ENCODE peak calls at places on chromosomes 1 and 21, in ten cellular contexts. P, N, F, E, A, C, M, K, G and U are unnamed samples.

GRCh38 chr21:33033961-33034413 is 8.3 kb downstream of the OLIG2 start:
- DNase-seq in P (no peak), N (no peak), F (no peak), E (no peak), A (no peak), C (no peak), M (no peak), K (no peak), G (no peak), U (no peak)

GRCh38 chr1:113255038-113255727 is 135.1 kb upstream of the MAGI3 start:
- DNase-seq in P (no peak), N (no peak), F (no peak), E (no peak), A (no peak), C (no peak), M (no peak), K (peak), G (no peak), U (no peak)

GRCh38 chr1:36594041-36594440 is 111.3 kb upstream of the CSF3R start:
- DNase-seq in P (no peak), N (no peak), F (no peak), E (no peak), A (no peak), C (no peak), M (no peak), K (no peak), G (no peak), U (no peak)

GRCh38 chr1:55196433-55197035 is 18.6 kb downstream of the USP24 start:
- DNase-seq in P (no peak), N (no peak), F (no peak), E (no peak), A (peak), C (no peak), M (no peak), K (no peak), G (no peak), U (no peak)

GRCh38 chr1:60974973-60975372 is 107.4 kb upstream of the NFIA start:
- DNase-seq in P (no peak), N (no peak), F (no peak), E (no peak), A (no peak), C (no peak), M (no peak), K (no peak), G (no peak), U (no peak)

GRCh38 chr1:18875107-18875795 is 15.8 kb upstream of the TAS1R2 start:
- DNase-seq in P (peak), N (peak), F (peak), E (peak), A (peak), C (peak), M (peak), K (peak), G (peak), U (peak)

GRCh38 chr1:206649261-206649660 is 13.9 kb downstream of the DYRK3 start:
- DNase-seq in P (no peak), N (no peak), F (no peak), E (no peak), A (no peak), C (no peak), M (no peak), K (peak), G (no peak), U (no peak)

GRCh38 chr1:176931526-176931925 is 233.0 kb downstream of the ASTN1 start:
- DNase-seq in P (no peak), N (no peak), F (no peak), E (no peak), A (no peak), C (no peak), M (no peak), K (no peak), G (no peak), U (no peak)

GRCh38 chr1:184768467-184768866 is 13.8 kb upstream of the EDEM3 start:
- DNase-seq in P (no peak), N (no peak), F (no peak), E (no peak), A (no peak), C (no peak), M (no peak), K (no peak), G (no peak), U (no peak)

GRCh38 chr1:225962440-225962975 is 21.5 kb upstream of the LEFTY2 start:
- DNase-seq in P (peak), N (peak), F (no peak), E (peak), A (no peak), C (no peak), M (peak), K (no peak), G (peak), U (no peak)

GRCh38 chr1:41683681-41684500 is 199.4 kb upstream of the EDN2 start:
- DNase-seq in P (no peak), N (no peak), F (no peak), E (no peak), A (no peak), C (no peak), M (no peak), K (peak), G (peak), U (no peak)

GRCh38 chr1:30135729-30136128 is 587.7 kb downstream of the MATN1 start:
- DNase-seq in P (no peak), N (no peak), F (peak), E (no peak), A (no peak), C (no peak), M (no peak), K (no peak), G (no peak), U (no peak)

GRCh38 chr1:234724517-234725176 is 114.7 kb upstream of the IRF2BP2 start:
- DNase-seq in P (no peak), N (peak), F (peak), E (no peak), A (no peak), C (no peak), M (no peak), K (no peak), G (no peak), U (no peak)

GRCh38 chr1:168628807-168629206 is 52.4 kb downstream of the XCL1 start:
- DNase-seq in P (no peak), N (no peak), F (no peak), E (no peak), A (peak), C (no peak), M (peak), K (peak), G (peak), U (peak)

GRCh38 chr1:46595127-46595526 is 8.9 kb downstream of the MKNK1 start:
- DNase-seq in P (no peak), N (no peak), F (peak), E (no peak), A (no peak), C (no peak), M (no peak), K (no peak), G (peak), U (no peak)

GRCh38 chr21:37636152-37636860 is 269.7 kb downstream of the DYRK1A start:
- DNase-seq in P (no peak), N (no peak), F (no peak), E (no peak), A (peak), C (no peak), M (peak), K (peak), G (peak), U (peak)

GRCh38 chr1:179310721-179311120 is 17.1 kb downstream of the SOAT1 start:
- DNase-seq in P (no peak), N (no peak), F (no peak), E (no peak), A (peak), C (no peak), M (peak), K (peak), G (peak), U (peak)

GRCh38 chr1:967466-968343 is 1.4 kb downstream of the PLEKHN1 start:
- DNase-seq in P (no peak), N (no peak), F (no peak), E (no peak), A (no peak), C (no peak), M (no peak), K (no peak), G (no peak), U (no peak)

GRCh38 chr1:171081220-171081993 is 9.3 kb upstream of the FMO3 start:
- DNase-seq in P (no peak), N (no peak), F (no peak), E (no peak), A (peak), C (no peak), M (peak), K (peak), G (peak), U (peak)

GRCh38 chr1:42432714-42433113 is 23.1 kb downstream of the ZMYND12 start:
- DNase-seq in P (no peak), N (no peak), F (no peak), E (no peak), A (no peak), C (peak), M (no peak), K (no peak), G (no peak), U (no peak)

GRCh38 chr1:64516803-64517568 is 47.1 kb downstream of the CACHD1 start:
- DNase-seq in P (no peak), N (no peak), F (no peak), E (no peak), A (no peak), C (no peak), M (no peak), K (peak), G (peak), U (no peak)

GRCh38 chr21:42233067-42233981 is 14.4 kb downstream of the ABCG1 start:
- DNase-seq in P (peak), N (peak), F (peak), E (peak), A (peak), C (no peak), M (peak), K (peak), G (peak), U (no peak)

GRCh38 chr1:208834346-208835081 is 590.3 kb upstream of the PLXNA2 start:
- DNase-seq in P (no peak), N (no peak), F (no peak), E (no peak), A (peak), C (no peak), M (peak), K (no peak), G (no peak), U (no peak)

GRCh38 chr1:218572046-218572445 is 226.9 kb downstream of the TGFB2 start:
- DNase-seq in P (no peak), N (no peak), F (no peak), E (no peak), A (no peak), C (no peak), M (no peak), K (no peak), G (no peak), U (no peak)

GRCh38 chr1:93874025-93874651 is 4.9 kb downstream of the DNTTIP2 start:
- DNase-seq in P (no peak), N (no peak), F (no peak), E (no peak), A (peak), C (no peak), M (peak), K (peak), G (peak), U (peak)

GRCh38 chr1:235411489-235412486 is 44.6 kb downstream of the TBCE start:
- DNase-seq in P (no peak), N (no peak), F (no peak), E (no peak), A (no peak), C (no peak), M (no peak), K (no peak), G (peak), U (peak)

GRCh38 chr1:183719289-183719688 is 66.2 kb upstream of the APOBEC4 start:
- DNase-seq in P (no peak), N (no peak), F (no peak), E (no peak), A (no peak), C (no peak), M (no peak), K (peak), G (no peak), U (no peak)

GRCh38 chr1:168221275-168221674 is 4.5 kb upstream of the SFT2D2 start:
- DNase-seq in P (no peak), N (no peak), F (no peak), E (no peak), A (no peak), C (no peak), M (no peak), K (no peak), G (no peak), U (no peak)

GRCh38 chr21:46184625-46185555 is 631 bp upstream of the SPATC1L start:
- DNase-seq in P (peak), N (peak), F (peak), E (peak), A (peak), C (peak), M (peak), K (peak), G (peak), U (peak)

GRCh38 chr1:22326372-22326915 is 125.2 kb upstream of the ZBTB40 start:
- DNase-seq in P (no peak), N (peak), F (no peak), E (peak), A (no peak), C (no peak), M (no peak), K (no peak), G (no peak), U (no peak)

GRCh38 chr1:178644308-178645120 is 80.5 kb upstream of the RALGPS2 start:
- DNase-seq in P (no peak), N (no peak), F (no peak), E (no peak), A (peak), C (no peak), M (peak), K (no peak), G (no peak), U (no peak)

GRCh38 chr1:110230381-110231199 is 20.5 kb downstream of the KCNC4 start:
- DNase-seq in P (no peak), N (no peak), F (no peak), E (no peak), A (no peak), C (no peak), M (no peak), K (no peak), G (no peak), U (no peak)

DNA sequence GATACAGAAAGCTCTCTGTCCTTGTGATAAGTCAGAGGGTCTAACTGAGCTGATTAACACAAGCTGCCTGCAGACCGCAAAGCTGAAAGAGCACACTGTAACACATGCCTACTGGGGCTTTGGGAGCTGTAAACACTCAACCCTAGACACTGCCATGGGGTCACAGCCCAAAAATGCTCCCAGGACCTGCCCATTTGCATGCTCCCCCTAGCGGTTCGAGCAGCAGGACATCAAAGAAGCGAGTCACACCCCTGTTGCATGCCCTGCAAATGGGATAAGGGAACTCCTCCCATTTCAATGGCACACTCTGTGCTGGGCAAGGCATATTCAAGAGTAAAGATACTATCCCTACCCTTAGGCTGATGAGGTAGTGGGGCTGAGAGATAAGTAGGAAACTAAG is 22.8 kb downstream of the LCE3E start:
- DNase-seq in P (no peak), N (no peak), F (no peak), E (no peak), A (no peak), C (no peak), M (no peak), K (peak), G (no peak), U (peak)
- TF ChIP-seq CTCF in P (no peak), N (no peak), F (no peak), E (no peak), A (no peak), C (no peak), M (no peak), K (peak), G (no peak), U (peak)

GRCh38 chr1:44405804-44406743 is 1.0 kb downstream of the RNF220 start:
- DNase-seq in P (no peak), N (peak), F (no peak), E (peak), A (no peak), C (no peak), M (peak), K (peak), G (no peak), U (peak)

GRCh38 chr1:44408181-44409018 is 3.3 kb downstream of the RNF220 start:
- DNase-seq in P (no peak), N (peak), F (no peak), E (peak), A (no peak), C (no peak), M (peak), K (no peak), G (no peak), U (no peak)

GRCh38 chr1:44407430-44408180 is 2.5 kb downstream of the RNF220 start:
- DNase-seq in P (no peak), N (peak), F (no peak), E (peak), A (no peak), C (no peak), M (no peak), K (no peak), G (no peak), U (no peak)

GRCh38 chr1:44405041-44405803 is at the start of gene RNF220:
- DNase-seq in P (no peak), N (peak), F (peak), E (peak), A (peak), C (peak), M (peak), K (peak), G (peak), U (peak)

GRCh38 chr1:44406761-44407429 is 1.8 kb downstream of the RNF220 start:
- DNase-seq in P (no peak), N (no peak), F (no peak), E (peak), A (no peak), C (no peak), M (no peak), K (no peak), G (no peak), U (no peak)
- TF ChIP-seq CTCF in P (no peak), N (no peak), F (no peak), E (no peak), A (no peak), C (no peak), M (no peak), K (no peak), G (no peak), U (no peak)

GRCh38 chr1:108617724-108618056 is 43.2 kb downstream of the HENMT1 start:
- DNase-seq in P (no peak), N (no peak), F (no peak), E (no peak), A (no peak), C (no peak), M (no peak), K (no peak), G (no peak), U (no peak)
- TF ChIP-seq CTCF in P (no peak), N (no peak), F (no peak), E (no peak), A (no peak), C (no peak), M (no peak), K (no peak), G (no peak), U (no peak)

DNA sequence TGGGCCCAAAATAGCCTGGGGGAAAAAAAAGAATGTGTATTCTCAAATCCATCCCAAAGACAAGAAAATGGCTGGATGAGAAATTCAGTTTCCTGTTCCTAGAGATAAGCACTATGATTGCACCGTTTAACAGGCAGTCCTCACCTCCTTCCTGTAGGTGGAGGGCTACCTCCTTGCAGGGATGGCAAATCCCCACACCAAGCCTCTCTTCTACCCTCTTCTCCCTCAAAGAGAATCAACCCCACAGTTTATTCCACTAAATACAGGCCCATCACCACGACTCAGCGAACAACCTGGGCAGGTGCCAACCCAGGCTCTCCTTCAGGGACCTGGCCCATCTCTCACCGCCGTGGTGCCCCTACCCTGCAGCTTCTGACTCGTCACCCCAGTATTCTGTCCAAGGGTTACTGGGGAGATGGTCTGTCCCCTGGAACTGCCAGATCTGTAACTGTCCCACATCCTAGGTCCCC is 3.4 kb upstream of the CHD5 start:
- DNase-seq in P (no peak), N (peak), F (no peak), E (no peak), A (no peak), C (no peak), M (no peak), K (peak), G (no peak), U (peak)
- TF ChIP-seq CTCF in P (no peak), N (peak), F (no peak), E (no peak), A (peak), C (no peak), M (no peak), K (peak), G (no peak), U (no peak)

DNA sequence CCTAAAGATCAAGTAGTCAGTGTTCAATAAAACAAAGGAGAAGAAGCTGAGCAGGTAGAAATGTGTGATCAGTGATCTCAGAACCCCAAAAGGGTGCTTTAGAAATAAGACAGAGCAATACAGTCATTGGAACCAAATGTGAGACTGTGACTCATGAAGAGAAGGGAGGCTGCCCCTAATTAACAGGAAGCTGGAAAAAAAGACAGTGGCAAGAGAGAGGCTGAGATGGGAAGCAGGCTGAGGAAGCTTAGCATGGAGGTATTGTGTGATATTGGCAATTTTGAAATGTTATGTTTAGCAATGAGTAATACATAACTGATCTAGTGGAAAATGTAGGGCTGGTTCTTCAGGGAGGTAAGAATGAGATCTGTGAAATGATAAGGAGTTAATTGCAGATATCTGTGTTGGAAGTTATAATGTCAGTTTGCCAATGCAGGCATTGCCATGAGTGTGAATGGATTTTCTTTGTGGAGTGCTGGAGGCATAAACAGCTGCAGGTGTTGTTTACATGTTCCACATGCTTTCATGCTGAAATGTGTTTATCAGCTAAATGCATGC is 90.6 kb upstream of the CACNA1E start:
- DNase-seq in P (no peak), N (no peak), F (no peak), E (no peak), A (no peak), C (no peak), M (no peak), K (no peak), G (peak), U (peak)
- TF ChIP-seq CTCF in P (no peak), N (no peak), F (no peak), E (no peak), A (no peak), C (no peak), M (no peak), K (no peak), G (no peak), U (no peak)

GRCh38 chr1:68570859-68571258 is 74.0 kb upstream of the DEPDC1 start:
- DNase-seq in P (no peak), N (no peak), F (no peak), E (no peak), A (peak), C (no peak), M (no peak), K (peak), G (peak), U (no peak)
- TF ChIP-seq CTCF in P (no peak), N (no peak), F (no peak), E (no peak), A (no peak), C (no peak), M (no peak), K (peak), G (no peak), U (peak)

GRCh38 chr1:227562037-227562436 is 1.3 kb upstream of the ZNF678 start:
- DNase-seq in P (no peak), N (no peak), F (no peak), E (no peak), A (no peak), C (no peak), M (no peak), K (no peak), G (no peak), U (no peak)
- TF ChIP-seq CTCF in P (no peak), N (no peak), F (no peak), E (no peak), A (no peak), C (no peak), M (no peak), K (no peak), G (no peak), U (no peak)

GRCh38 chr1:222948079-222948478 is 133.2 kb downstream of the DISP1 start:
- DNase-seq in P (no peak), N (no peak), F (no peak), E (no peak), A (no peak), C (no peak), M (no peak), K (peak), G (peak), U (no peak)

GRCh38 chr1:222946436-222946835 is 131.6 kb downstream of the DISP1 start:
- DNase-seq in P (no peak), N (no peak), F (no peak), E (no peak), A (no peak), C (no peak), M (no peak), K (no peak), G (no peak), U (no peak)

GRCh38 chr1:222955964-222956363 is 141.1 kb downstream of the DISP1 start:
- DNase-seq in P (no peak), N (no peak), F (no peak), E (no peak), A (no peak), C (no peak), M (no peak), K (no peak), G (no peak), U (no peak)

GRCh38 chr1:222950892-222951291 is 136.1 kb downstream of the DISP1 start:
- DNase-seq in P (no peak), N (no peak), F (no peak), E (no peak), A (no peak), C (no peak), M (no peak), K (peak), G (no peak), U (peak)
- TF ChIP-seq CTCF in P (no peak), N (no peak), F (no peak), E (no peak), A (no peak), C (no peak), M (no peak), K (no peak), G (no peak), U (no peak)